ENCODE peak calls at places on chromosomes 7 and 10, in six cellular contexts. F is aorta; H is GM12878; W is heart right ventricle; K is CD8-positive, alpha-beta memory T cell; N is mammary epithelial cell. J is an unnamed sample. For H3K27me3, the result is how much of the 10 kb centered on the place peaks cover.

GRCh38 chr7:140640727-140641531 is at the start of gene DENND2A:
- DNase-seq in F (peak), N (no peak), H (no peak), W (peak), K (no peak), J (peak)

GRCh38 chr10:122181901-122182799 is 88.9 kb upstream of the BTBD16 start:
- DNase-seq in K (no peak), W (no peak), H (no peak), F (no peak), N (peak), J (peak)

GRCh38 chr7:153193144-153193595 is 433.6 kb downstream of the ACTR3B start:
- DNase-seq in K (no peak), W (no peak), F (no peak), H (no peak), N (no peak), J (peak)

GRCh38 chr10:126157127-126157526 is 231.2 kb downstream of the ADAM12 start:
- DNase-seq in K (no peak), N (no peak), H (no peak), F (no peak), W (no peak), J (no peak)

GRCh38 chr7:90384433-90384832 is 18.8 kb upstream of the CLDN12 start:
- DNase-seq in H (no peak), W (no peak), N (peak), K (no peak), F (no peak), J (peak)

GRCh38 chr7:91894781-91895480 is 14.4 kb upstream of the MTERF1 start:
- DNase-seq in F (no peak), N (no peak), K (no peak), H (no peak), W (no peak), J (no peak)

GRCh38 chr10:71663311-71663710 is 56.3 kb downstream of the C10orf105 start:
- DNase-seq in H (no peak), W (no peak), K (no peak), N (no peak), F (no peak), J (no peak)

GRCh38 chr7:11313801-11314200 is 340.1 kb downstream of the PHF14 start:
- DNase-seq in H (no peak), F (no peak), N (no peak), W (no peak), K (no peak), J (no peak)

GRCh38 chr7:134355004-134355525 is 38.3 kb upstream of the SLC35B4 start:
- DNase-seq in W (no peak), F (no peak), N (no peak), K (no peak), H (no peak), J (no peak)

GRCh38 chr7:35185908-35186731 is 67.8 kb downstream of the TBX20 start:
- DNase-seq in H (no peak), K (no peak), F (no peak), W (peak), N (peak), J (peak)

GRCh38 chr10:127679642-127680255 is 57.2 kb upstream of the FOXI2 start:
- DNase-seq in N (no peak), W (no peak), K (no peak), H (no peak), F (no peak), J (no peak)

GRCh38 chr7:115724400-115725056 is 306.0 kb downstream of the TFEC start:
- DNase-seq in W (no peak), F (no peak), K (no peak), H (no peak), N (no peak), J (no peak)

DNA sequence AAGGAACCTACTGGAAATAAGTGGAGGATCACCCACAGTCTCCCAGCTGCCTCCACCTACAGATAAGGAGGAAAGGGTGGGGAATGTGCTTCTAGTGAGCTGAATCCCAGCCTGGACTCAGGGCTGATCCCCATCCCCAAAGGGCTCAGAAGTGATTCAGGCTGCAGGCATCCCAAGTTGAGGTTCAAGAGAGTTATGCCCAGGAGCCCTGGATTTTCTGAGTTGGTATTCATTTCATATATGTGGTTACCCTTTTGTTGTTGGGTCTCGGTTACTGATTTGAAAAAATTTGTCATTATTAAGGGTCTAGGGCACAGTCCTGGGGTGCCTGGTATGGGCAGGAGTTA is 30.0 kb upstream of the SRGN start:
- DNase-seq in K (no peak), H (no peak), W (no peak), N (peak), F (no peak), J (peak)
- H3K27ac ChIP-seq in K (no peak), H (peak), W (peak), N (no peak), F (no peak), J (peak)

GRCh38 chr7:45921699-45922519 is 837 bp upstream of the IGFBP3 start:
- DNase-seq in W (peak), K (no peak), H (no peak), N (peak), F (peak), J (peak)
- H3K27me3 ChIP-seq in W (under half), K (under half), H (under half), N (under half), F (under half), J (under half)

GRCh38 chr10:103751696-103752287 is 103.6 kb downstream of the SH3PXD2A start:
- DNase-seq in F (no peak), H (no peak), K (no peak), N (no peak), W (peak), J (no peak)
- H3K27ac ChIP-seq in F (no peak), H (no peak), K (no peak), N (no peak), W (peak), J (no peak)

GRCh38 chr10:33113111-33113856 is 155.3 kb upstream of the ITGB1 start:
- DNase-seq in F (no peak), W (no peak), N (peak), H (no peak), K (no peak), J (peak)
- H3K27me3 ChIP-seq in F (under half), W (under half), N (under half), H (under half), K (under half), J (under half)

DNA sequence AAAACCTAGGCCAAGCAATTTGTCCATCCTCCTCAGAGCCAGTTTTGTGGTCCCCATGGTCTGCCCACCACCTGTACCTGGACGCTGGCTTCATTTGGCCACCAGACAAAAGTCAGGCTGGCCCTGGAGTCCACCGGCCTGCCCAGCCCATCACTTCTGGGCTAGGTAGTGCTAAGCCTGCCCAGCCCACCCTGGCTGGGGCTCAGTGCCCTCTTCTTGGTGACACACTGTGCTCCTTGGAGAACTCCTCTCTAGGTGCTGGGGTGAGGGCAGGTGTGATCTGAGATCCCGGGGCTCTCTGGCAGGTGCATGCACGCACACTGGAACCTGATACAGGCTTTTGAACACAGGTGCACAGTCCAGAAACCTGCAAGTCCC is 1.1 kb downstream of the AIFM2 start:
- DNase-seq in W (no peak), N (no peak), F (peak), H (no peak), K (no peak), J (no peak)
- H3K27ac ChIP-seq in W (peak), N (no peak), F (peak), H (peak), K (peak), J (peak)

DNA sequence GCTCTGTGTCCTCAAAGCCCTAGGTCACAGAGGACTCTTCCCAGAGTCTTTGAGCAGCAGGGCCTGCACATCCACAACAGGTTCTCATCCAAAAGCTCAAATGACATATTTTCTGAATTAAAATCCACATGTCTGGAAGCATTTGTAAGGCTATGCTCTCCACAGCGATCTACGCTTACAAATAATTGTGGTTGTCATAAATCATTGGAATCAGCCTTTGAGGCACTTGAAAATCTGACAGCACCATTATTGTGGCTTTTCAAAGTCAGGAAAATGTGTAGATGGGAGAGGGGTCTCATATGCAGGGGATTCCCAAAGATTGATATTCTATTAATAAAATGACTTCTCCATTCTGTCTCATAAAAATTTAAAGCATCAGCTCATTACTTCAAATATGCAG is 16.3 kb downstream of the GPR26 start:
- DNase-seq in W (no peak), N (no peak), F (no peak), H (no peak), K (no peak), J (no peak)
- H3K27me3 ChIP-seq in W (under half), N (under half), F (under half), H (under half), K (under half), J (under half)

DNA sequence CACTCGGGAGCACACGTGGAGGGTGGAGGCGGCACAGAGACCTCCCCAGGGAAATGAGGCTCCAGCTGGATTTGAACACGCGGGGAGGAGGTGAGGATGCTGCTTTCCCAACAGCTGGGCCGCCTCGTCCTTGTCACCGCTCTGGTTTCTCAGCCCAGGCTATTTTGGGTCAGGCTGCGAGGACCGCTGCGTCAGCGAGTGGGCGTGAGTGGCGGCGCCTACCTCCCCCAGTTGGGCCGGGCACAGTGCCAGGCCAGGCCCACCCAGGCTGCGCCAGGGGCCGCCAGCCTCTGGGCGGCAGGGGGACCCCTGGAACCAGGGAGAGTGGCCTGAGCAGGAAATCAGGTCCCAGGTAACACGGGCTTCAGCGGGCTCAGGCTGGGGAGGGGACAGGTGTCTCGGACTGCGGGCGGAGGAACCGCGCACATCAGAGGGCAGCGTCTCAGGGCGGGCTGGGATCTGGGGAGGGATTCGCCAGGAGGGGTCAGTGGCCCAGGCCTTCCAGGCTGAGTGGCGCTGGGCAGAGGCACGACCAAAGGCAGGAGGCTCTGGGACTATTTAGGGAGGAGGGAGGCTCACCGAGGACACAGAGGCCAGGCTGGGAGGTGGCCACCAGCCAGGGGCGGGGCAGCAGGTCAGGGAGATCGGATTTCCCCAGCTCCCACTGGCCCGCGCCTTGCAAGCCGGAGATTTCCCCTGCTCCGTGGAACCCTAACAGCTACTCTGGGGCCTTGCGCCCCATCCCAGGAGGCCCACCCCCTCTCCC is 125.2 kb upstream of the RET start:
- DNase-seq in F (peak), H (no peak), K (no peak), W (peak), N (no peak), J (peak)
- H3K27ac ChIP-seq in F (no peak), H (no peak), K (no peak), W (peak), N (no peak), J (no peak)

DNA sequence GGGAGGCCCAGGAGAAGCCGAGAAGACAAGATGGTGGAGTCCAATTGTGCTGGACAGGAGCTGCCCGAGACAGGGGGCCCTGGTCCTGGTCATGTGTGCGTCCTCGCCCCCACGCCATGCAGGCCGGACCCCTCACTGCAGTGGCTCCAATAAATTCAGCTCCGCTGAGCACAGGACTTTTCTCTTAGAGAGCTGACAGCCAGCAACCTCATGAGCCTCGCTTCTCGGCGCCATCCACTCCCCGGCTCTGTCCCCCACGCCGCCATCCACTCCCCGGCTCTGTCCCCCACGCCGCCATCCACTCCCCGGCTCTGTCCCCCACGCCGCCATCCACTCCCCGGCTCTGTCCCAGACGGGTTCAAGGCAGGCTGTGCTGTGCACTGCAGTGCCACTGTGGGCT is 2.8 kb upstream of the UTF1 start:
- DNase-seq in F (no peak), N (no peak), K (no peak), W (no peak), H (no peak), J (no peak)
- H3K27me3 ChIP-seq in F (under half), N (under half), K (under half), W (under half), H (under half), J (under half)

GRCh38 chr7:20350518-20350951 is 19.8 kb downstream of the ITGB8 start:
- DNase-seq in H (no peak), K (no peak), W (no peak), F (no peak), N (no peak), J (no peak)
- H3K27ac ChIP-seq in H (no peak), K (no peak), W (no peak), F (peak), N (peak), J (no peak)

DNA sequence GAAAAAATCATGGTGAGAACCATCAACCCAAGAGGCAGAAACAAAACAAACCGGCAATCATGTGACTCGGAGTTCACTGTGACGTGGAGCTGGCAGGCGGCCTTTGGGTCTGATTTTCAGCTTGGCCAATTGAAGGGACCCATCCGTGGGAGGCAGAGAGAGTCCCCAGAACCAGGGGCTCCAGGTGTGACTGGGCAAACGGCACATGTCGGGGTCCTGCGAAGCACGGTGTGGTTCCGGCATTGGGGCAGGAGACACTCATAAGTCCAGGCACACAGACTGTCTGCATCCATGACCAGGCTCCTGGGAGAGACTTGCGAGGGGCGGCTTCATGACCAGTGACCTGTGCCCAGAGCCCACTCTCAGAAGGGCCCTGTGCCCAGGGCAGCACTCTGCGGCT is 12.6 kb upstream of the CNPY1 start:
- DNase-seq in N (no peak), F (no peak), W (no peak), K (no peak), H (no peak), J (no peak)
- H3K27me3 ChIP-seq in N (under half), F (under half), W (under half), K (under half), H (under half), J (under half)

J was measured in GM23248.